ENCODE peak calls at places on chromosomes 1 and 21, in four cellular contexts. One of them, this sample, is unnamed.

GRCh38 chr1:8015036-8015808 is 10.9 kb downstream of the ERRFI1 start:
- DNase-seq in kidney: no peak
- DNase-seq in CD4-positive, alpha-beta T cell: peak; percentile 23
- DNase-seq in cardiac muscle cell: peak; percentile 90
- DNase-seq in this sample: no peak

GRCh38 chr1:109786531-109787021 is 22.9 kb upstream of the EPS8L3 start:
- DNase-seq in kidney: peak; percentile 50
- DNase-seq in CD4-positive, alpha-beta T cell: no peak
- DNase-seq in cardiac muscle cell: peak; percentile 55
- DNase-seq in this sample: peak; percentile 64

GRCh38 chr21:33386222-33386784 is 16.9 kb upstream of the IFNGR2 start:
- DNase-seq in kidney: no peak
- DNase-seq in CD4-positive, alpha-beta T cell: no peak
- DNase-seq in cardiac muscle cell: no peak
- DNase-seq in this sample: no peak

GRCh38 chr1:26786437-26787380 is 1.0 kb upstream of the PIGV start:
- DNase-seq in kidney: peak; percentile 84
- DNase-seq in CD4-positive, alpha-beta T cell: no peak
- DNase-seq in cardiac muscle cell: peak; percentile 94
- DNase-seq in this sample: peak; percentile 88

GRCh38 chr21:34017127-34017961 is 56.0 kb upstream of the MRPS6 start:
- DNase-seq in kidney: no peak
- DNase-seq in CD4-positive, alpha-beta T cell: no peak
- DNase-seq in cardiac muscle cell: no peak
- DNase-seq in this sample: no peak

GRCh38 chr1:7004181-7004580 is 218.9 kb downstream of the CAMTA1 start:
- DNase-seq in kidney: no peak
- DNase-seq in CD4-positive, alpha-beta T cell: no peak
- DNase-seq in cardiac muscle cell: no peak
- DNase-seq in this sample: no peak

GRCh38 chr1:203818399-203818798 is 23.0 kb downstream of the ZBED6 start:
- DNase-seq in kidney: no peak
- DNase-seq in CD4-positive, alpha-beta T cell: no peak
- DNase-seq in cardiac muscle cell: no peak
- DNase-seq in this sample: no peak

GRCh38 chr1:94873520-94874351 is 53.2 kb downstream of the CNN3 start:
- DNase-seq in kidney: no peak
- DNase-seq in CD4-positive, alpha-beta T cell: no peak
- DNase-seq in cardiac muscle cell: no peak
- DNase-seq in this sample: peak; percentile 38

GRCh38 chr1:207101720-207102119 is 2.3 kb upstream of the C4BPA start:
- DNase-seq in kidney: no peak
- DNase-seq in CD4-positive, alpha-beta T cell: no peak
- DNase-seq in cardiac muscle cell: no peak
- DNase-seq in this sample: no peak

GRCh38 chr1:201383647-201384405 is 6.3 kb upstream of the TNNT2 start:
- DNase-seq in kidney: no peak
- DNase-seq in CD4-positive, alpha-beta T cell: no peak
- DNase-seq in cardiac muscle cell: peak; percentile 41
- DNase-seq in this sample: no peak

DNA sequence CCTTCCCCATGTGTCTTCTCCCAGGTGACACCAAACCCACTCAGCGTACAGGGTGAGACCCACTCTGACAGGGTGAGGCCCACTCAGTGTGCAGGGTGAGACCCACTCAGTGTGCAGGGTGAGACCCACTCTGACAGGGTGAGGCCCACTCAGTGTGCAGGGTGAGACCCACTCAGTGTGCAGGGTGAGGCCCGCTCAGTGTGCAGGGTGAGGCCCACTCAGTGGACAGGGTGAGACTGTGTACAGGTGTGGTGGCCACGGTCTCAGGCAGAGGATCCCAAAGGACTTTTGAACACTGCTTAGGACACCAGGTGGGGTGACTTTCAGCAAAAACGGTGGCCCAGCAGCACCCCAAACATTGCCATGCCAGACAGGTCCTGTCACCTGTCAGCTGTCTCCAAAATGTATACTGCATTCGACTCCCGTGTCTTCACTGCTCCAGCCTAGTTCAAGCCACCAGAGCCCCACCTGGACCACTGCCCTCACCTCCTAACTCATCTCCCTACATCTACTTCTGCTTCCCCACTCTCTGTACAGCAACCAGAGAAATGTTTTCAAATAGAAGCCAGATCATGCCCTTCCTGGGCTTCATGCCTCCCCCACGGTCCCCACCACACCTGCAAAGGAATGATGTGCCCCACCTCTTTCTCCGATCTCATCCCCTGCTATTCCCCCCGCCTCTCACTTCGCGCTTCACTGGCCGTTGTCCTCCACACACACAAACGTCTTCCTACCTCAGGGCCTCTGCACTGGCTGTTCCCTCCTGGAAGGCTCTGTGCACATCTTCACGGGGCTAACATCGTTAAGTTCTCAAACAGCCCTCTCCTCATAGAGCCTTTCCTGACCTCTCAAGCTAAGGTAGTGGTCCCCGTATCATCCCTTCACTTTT is 52.1 kb downstream of the ACBD3 start:
- DNase-seq in kidney: no peak
- DNase-seq in CD4-positive, alpha-beta T cell: no peak
- DNase-seq in cardiac muscle cell: no peak
- DNase-seq in this sample: no peak
- H3K27ac ChIP-seq in kidney: peak overlapping the region; percentile 65
- H3K27ac ChIP-seq in CD4-positive, alpha-beta T cell: no peak overlapping the region
- H3K27ac ChIP-seq in cardiac muscle cell: no peak overlapping the region
- H3K27ac ChIP-seq in this sample: no peak overlapping the region

DNA sequence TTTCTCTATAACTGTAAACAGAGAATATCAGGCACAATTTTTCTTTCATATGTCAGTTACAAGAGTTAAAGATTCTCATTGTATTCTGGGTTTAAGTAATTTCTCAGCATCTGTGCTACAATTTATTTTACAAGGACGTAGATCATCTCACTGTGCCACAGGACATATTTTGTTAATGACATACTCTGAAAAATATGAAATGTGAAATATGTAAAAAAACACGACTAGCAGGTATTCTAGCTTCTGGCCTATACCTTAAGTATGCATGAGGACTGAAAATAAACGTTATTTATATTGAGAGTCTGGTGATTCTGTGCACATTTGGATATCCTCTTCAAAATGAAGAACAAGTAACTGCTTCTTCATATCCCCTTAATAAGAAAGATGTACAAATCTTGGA is 308.8 kb downstream of the BRINP3 start:
- DNase-seq in kidney: no peak
- DNase-seq in CD4-positive, alpha-beta T cell: no peak
- DNase-seq in cardiac muscle cell: no peak
- DNase-seq in this sample: no peak
- TF ChIP-seq CTCF in kidney: no peak
- TF ChIP-seq CTCF in CD4-positive, alpha-beta T cell: no peak
- TF ChIP-seq CTCF in cardiac muscle cell: no peak
- TF ChIP-seq CTCF in this sample: no peak

GRCh38 chr1:68384321-68384813 is 65.4 kb downstream of the RPE65 start:
- DNase-seq in kidney: no peak
- DNase-seq in CD4-positive, alpha-beta T cell: no peak
- DNase-seq in cardiac muscle cell: peak; percentile 98
- DNase-seq in this sample: no peak

GRCh38 chr1:68384872-68385390 is 64.8 kb downstream of the RPE65 start:
- DNase-seq in kidney: no peak
- DNase-seq in CD4-positive, alpha-beta T cell: no peak
- DNase-seq in cardiac muscle cell: peak; percentile 93
- DNase-seq in this sample: no peak

GRCh38 chr1:68379085-68379478 is 70.7 kb downstream of the RPE65 start:
- DNase-seq in kidney: no peak
- DNase-seq in CD4-positive, alpha-beta T cell: no peak
- DNase-seq in cardiac muscle cell: no peak
- DNase-seq in this sample: no peak

GRCh38 chr1:68378296-68379084 is 71.3 kb downstream of the RPE65 start:
- DNase-seq in kidney: no peak
- DNase-seq in CD4-positive, alpha-beta T cell: no peak
- DNase-seq in cardiac muscle cell: no peak
- DNase-seq in this sample: no peak

DNA sequence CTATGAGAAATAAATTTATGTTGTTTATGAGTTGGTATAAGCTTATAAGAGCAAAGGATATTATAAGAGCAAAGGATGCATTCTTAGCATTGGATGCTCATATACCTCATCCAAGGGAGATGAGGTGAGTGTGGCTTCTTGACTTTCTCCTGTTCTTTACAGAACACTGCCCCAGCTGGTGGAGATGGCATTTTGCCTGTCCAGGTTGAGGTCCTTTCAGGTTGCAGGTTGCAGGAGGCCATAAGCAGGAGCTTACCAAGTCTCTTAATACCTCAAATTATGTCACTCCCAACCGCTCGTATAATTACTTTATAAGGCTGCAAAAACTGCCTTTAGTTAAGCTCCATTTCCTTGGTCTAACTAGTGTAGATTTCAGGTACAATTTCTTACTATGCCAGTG is 66.7 kb downstream of the RPE65 start:
- DNase-seq in kidney: no peak
- DNase-seq in CD4-positive, alpha-beta T cell: no peak
- DNase-seq in cardiac muscle cell: no peak
- DNase-seq in this sample: no peak
- H3K27ac ChIP-seq in kidney: no peak overlapping the region
- H3K27ac ChIP-seq in CD4-positive, alpha-beta T cell: no peak overlapping the region
- H3K27ac ChIP-seq in cardiac muscle cell: no peak overlapping the region
- H3K27ac ChIP-seq in this sample: no peak overlapping the region

GRCh38 chr1:68490046-68490651 is 6.7 kb downstream of the DEPDC1 start:
- DNase-seq in kidney: no peak
- DNase-seq in CD4-positive, alpha-beta T cell: no peak
- DNase-seq in cardiac muscle cell: no peak
- DNase-seq in this sample: no peak

GRCh38 chr1:68484618-68485017 is 12.3 kb downstream of the DEPDC1 start:
- DNase-seq in kidney: no peak
- DNase-seq in CD4-positive, alpha-beta T cell: no peak
- DNase-seq in cardiac muscle cell: no peak
- DNase-seq in this sample: no peak

GRCh38 chr1:68481041-68481440 is 15.8 kb downstream of the DEPDC1 start:
- DNase-seq in kidney: no peak
- DNase-seq in CD4-positive, alpha-beta T cell: no peak
- DNase-seq in cardiac muscle cell: no peak
- DNase-seq in this sample: no peak

GRCh38 chr1:68485431-68486022 is 11.4 kb downstream of the DEPDC1 start:
- DNase-seq in kidney: no peak
- DNase-seq in CD4-positive, alpha-beta T cell: no peak
- DNase-seq in cardiac muscle cell: no peak
- DNase-seq in this sample: no peak
- TF ChIP-seq CTCF in kidney: no peak
- TF ChIP-seq CTCF in CD4-positive, alpha-beta T cell: no peak
- TF ChIP-seq CTCF in cardiac muscle cell: no peak
- TF ChIP-seq CTCF in this sample: no peak

This sample was measured in coronary artery.